ENCODE peak calls at places on chromosomes 13 and 19, in eight cellular contexts. N is A673, K is endodermal cell, W is psoas muscle, U is PC-3, S is RWPE2, D is cardiac muscle cell, B is tibial artery. R is an unnamed sample. For H3K27me3, the result is how much of the 10 kb centered on the place peaks cover.

GRCh38 chr19:33624586-33625153 is 2.9 kb downstream of the CHST8 start:
- DNase-seq in N (no peak), K (no peak), W (no peak), U (no peak), S (no peak), D (no peak), B (no peak), R (no peak)

GRCh38 chr13:90420683-90421082 is 926.8 kb upstream of the MIR17HG start:
- DNase-seq in N (no peak), K (no peak), W (no peak), U (peak), S (no peak), D (no peak), B (no peak), R (no peak)

GRCh38 chr19:35913589-35913988 is 5.5 kb upstream of the TYROBP start:
- DNase-seq in N (no peak), K (no peak), W (no peak), U (peak), S (no peak), D (no peak), B (no peak), R (no peak)

GRCh38 chr13:43132228-43132627 is 108.8 kb downstream of the DNAJC15 start:
- DNase-seq in N (peak), K (peak), W (no peak), U (peak), S (no peak), D (peak), B (no peak), R (no peak)

GRCh38 chr13:113207890-113208423 is 512 bp downstream of the PCID2 start:
- DNase-seq in N (peak), K (peak), W (no peak), U (peak), S (no peak), D (peak), B (no peak), R (peak)

GRCh38 chr13:31090096-31090495 is 71.6 kb downstream of the HSPH1 start:
- DNase-seq in N (no peak), K (no peak), W (no peak), U (no peak), S (no peak), D (no peak), B (no peak), R (no peak)

GRCh38 chr19:45999653-46000121 is 4.4 kb downstream of the CCDC61 start:
- DNase-seq in N (no peak), K (peak), W (peak), U (no peak), S (no peak), D (peak), B (no peak), R (no peak)

GRCh38 chr13:61029064-61029463 is 386.6 kb downstream of the PCDH20 start:
- DNase-seq in N (peak), K (peak), W (no peak), U (peak), S (no peak), D (no peak), B (no peak), R (no peak)

GRCh38 chr13:24473646-24474045 is 38.9 kb downstream of the PARP4 start:
- DNase-seq in N (no peak), K (no peak), W (no peak), U (no peak), S (no peak), D (no peak), B (no peak), R (no peak)

GRCh38 chr13:73870036-73870741 is 264.0 kb downstream of the KLF12 start:
- DNase-seq in N (no peak), K (no peak), W (no peak), U (no peak), S (no peak), D (peak), B (no peak), R (no peak)

GRCh38 chr13:81304121-81304659 is 963.3 kb upstream of the SPRY2 start:
- DNase-seq in N (no peak), K (no peak), W (no peak), U (peak), S (no peak), D (no peak), B (no peak), R (no peak)

GRCh38 chr19:17706750-17707181 is 12.5 kb upstream of the MAP1S start:
- DNase-seq in N (peak), K (peak), W (no peak), U (no peak), S (no peak), D (peak), B (no peak), R (no peak)

GRCh38 chr13:57665471-57665870 is 33.9 kb downstream of the PCDH17 start:
- DNase-seq in N (no peak), K (no peak), W (no peak), U (no peak), S (no peak), D (peak), B (no peak), R (no peak)

GRCh38 chr13:52010890-52011689 is at the start of gene ATP7B:
- DNase-seq in N (peak), K (peak), W (peak), U (no peak), S (no peak), D (peak), B (peak), R (peak)

GRCh38 chr19:50043967-50044366 is 18.2 kb downstream of the ZNF473 start:
- DNase-seq in N (no peak), K (no peak), W (no peak), U (no peak), S (no peak), D (no peak), B (no peak), R (no peak)
- H3K4me3 ChIP-seq in N (no peak), K (no peak), W (no peak), U (peak), S (no peak), D (no peak), B (no peak), R (no peak)

GRCh38 chr19:8144273-8144672 is 5.1 kb downstream of the FBN3 start:
- DNase-seq in N (no peak), K (no peak), W (no peak), U (no peak), S (no peak), D (no peak), B (no peak), R (no peak)
- H3K27me3 ChIP-seq in N (under half), K (under half), W (under half), U (under half), S (under half), D (under half), B (under half), R (under half)

GRCh38 chr13:106156468-106156867 is 379.0 kb downstream of the EFNB2 start:
- DNase-seq in N (no peak), K (no peak), W (no peak), U (peak), S (peak), D (peak), B (no peak), R (no peak)

GRCh38 chr13:106163426-106163825 is 372.0 kb downstream of the EFNB2 start:
- DNase-seq in N (no peak), K (no peak), W (no peak), U (peak), S (no peak), D (no peak), B (no peak), R (no peak)

GRCh38 chr13:106155411-106155810 is 380.1 kb downstream of the EFNB2 start:
- DNase-seq in N (no peak), K (no peak), W (no peak), U (peak), S (no peak), D (no peak), B (no peak), R (no peak)

GRCh38 chr13:106161186-106161585 is 374.3 kb downstream of the EFNB2 start:
- DNase-seq in N (no peak), K (no peak), W (no peak), U (no peak), S (no peak), D (peak), B (no peak), R (no peak)

DNA sequence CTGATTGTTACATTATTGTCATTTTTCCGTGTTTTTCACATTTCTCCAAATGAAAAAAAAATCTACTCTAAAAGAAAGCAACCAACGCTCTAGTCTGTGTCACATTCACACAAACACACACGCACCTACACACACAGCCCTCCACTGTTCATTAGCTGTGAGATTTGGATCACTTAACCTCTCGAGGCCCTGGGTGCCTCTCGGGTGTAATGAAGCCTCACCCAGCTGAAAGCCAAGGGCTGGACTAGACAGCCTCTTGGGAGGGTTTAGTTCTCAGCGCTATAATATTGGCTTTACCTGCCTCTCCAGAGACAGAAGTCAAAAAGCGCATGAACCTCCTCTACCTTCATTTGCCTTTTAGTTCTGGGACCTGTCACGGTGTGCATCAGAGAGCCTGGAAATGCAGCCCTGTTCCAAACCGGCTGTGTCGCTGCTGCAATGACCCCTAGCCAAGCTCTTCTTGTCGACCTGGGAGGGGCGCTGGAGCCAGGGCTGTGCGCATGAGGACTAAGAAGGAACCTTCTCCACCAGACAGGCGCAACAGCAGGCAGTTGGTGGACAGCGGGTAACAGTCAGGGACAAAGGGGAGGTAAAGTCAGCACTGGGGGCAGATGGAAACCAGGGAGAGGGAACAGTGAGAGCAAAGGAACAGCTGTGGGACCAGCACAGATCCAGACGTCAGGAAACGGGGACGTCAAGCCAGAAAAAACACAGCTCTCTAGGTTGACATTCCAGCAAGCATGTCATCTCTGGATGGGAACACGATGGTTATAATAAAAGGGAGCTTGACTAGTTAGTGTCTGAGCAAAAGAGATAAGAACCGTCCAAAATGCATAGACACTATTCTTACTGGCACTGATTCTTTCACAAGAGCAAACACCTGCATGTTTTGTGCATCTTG is 375.9 kb downstream of the EFNB2 start:
- DNase-seq in N (no peak), K (no peak), W (no peak), U (no peak), S (no peak), D (no peak), B (no peak), R (no peak)
- H3K27ac ChIP-seq in N (no peak), K (no peak), W (no peak), U (no peak), S (no peak), D (no peak), B (no peak), R (no peak)

GRCh38 chr19:44758596-44758995 is 10.1 kb downstream of the BCL3 start:
- DNase-seq in N (no peak), K (peak), W (no peak), U (no peak), S (no peak), D (peak), B (no peak), R (peak)
- H3K4me3 ChIP-seq in N (peak), K (peak), W (peak), U (no peak), S (no peak), D (peak), B (peak), R (no peak)

DNA sequence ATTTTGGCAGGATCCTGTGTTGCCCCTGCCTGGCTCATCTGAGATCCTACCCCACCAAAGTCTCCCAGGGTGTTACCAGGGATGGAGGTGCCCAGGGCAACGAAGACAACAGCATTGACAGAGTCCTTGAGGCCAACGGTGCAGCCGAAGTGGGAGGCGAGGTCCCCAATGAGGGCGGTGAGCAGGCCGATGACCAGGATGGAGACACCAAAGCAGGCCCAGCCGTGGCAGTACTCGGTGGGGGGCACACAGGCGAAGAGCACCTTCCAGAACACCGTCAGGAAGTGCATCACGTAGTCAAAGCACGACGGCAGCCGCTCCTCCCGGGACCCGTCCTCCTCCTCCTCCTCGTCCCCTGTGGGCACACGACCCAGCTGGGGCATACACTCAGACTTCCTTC is 12.8 kb upstream of the MEIS3 start:
- DNase-seq in N (no peak), K (no peak), W (no peak), U (no peak), S (no peak), D (no peak), B (no peak), R (no peak)
- H3K27me3 ChIP-seq in N (under half), K (under half), W (half or more), U (under half), S (under half), D (under half), B (under half), R (under half)

GRCh38 chr19:38667552-38668205 is 20.2 kb downstream of the ACTN4 start:
- DNase-seq in N (peak), K (no peak), W (peak), U (peak), S (no peak), D (no peak), B (no peak), R (no peak)
- H3K27ac ChIP-seq in N (peak), K (peak), W (peak), U (peak), S (peak), D (peak), B (peak), R (peak)

GRCh38 chr13:66397133-66397532 is 833.0 kb downstream of the PCDH9 start:
- DNase-seq in N (no peak), K (no peak), W (no peak), U (no peak), S (no peak), D (no peak), B (no peak), R (no peak)
- H3K4me3 ChIP-seq in N (no peak), K (no peak), W (no peak), U (no peak), S (no peak), D (no peak), B (no peak), R (no peak)

DNA sequence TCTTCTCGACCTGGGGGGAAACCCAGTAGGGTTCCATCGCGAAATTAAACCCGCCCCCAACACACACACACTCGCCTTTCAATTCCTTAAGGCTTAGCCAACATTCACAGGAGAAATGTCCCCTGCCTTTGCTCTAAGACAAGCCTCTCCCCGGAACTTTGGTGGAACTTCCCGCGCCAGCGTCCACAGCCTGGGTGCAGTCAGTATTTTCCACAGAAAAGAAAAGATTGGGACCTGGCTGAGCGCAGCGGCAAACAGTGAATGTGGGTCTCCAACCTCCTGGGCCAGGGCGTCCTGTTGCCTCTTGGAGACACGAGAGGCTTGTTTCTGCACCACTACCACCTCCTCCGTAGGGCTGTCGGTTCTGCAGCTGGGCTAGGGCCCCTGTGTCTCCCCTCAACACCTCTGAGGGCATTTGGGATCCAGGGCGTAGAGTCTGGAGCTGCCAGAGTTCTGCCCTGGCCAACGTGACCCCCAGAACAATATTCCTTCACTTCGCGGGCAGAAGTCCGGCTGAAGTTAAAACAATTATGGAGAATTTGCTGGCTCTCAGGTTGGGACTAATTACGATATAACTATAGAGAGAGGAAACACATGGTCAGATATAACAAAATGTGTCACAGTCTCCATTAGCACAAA is 3.3 kb downstream of the PDX1 start:
- DNase-seq in N (no peak), K (peak), W (no peak), U (no peak), S (no peak), D (no peak), B (no peak), R (no peak)
- H3K27me3 ChIP-seq in N (half or more), K (half or more), W (half or more), U (under half), S (half or more), D (half or more), B (under half), R (under half)

GRCh38 chr19:5435642-5436017 is 19.6 kb upstream of the ZNRF4 start:
- DNase-seq in N (no peak), K (no peak), W (no peak), U (no peak), S (no peak), D (no peak), B (no peak), R (no peak)
- H3K27ac ChIP-seq in N (no peak), K (no peak), W (no peak), U (no peak), S (no peak), D (no peak), B (no peak), R (no peak)

DNA sequence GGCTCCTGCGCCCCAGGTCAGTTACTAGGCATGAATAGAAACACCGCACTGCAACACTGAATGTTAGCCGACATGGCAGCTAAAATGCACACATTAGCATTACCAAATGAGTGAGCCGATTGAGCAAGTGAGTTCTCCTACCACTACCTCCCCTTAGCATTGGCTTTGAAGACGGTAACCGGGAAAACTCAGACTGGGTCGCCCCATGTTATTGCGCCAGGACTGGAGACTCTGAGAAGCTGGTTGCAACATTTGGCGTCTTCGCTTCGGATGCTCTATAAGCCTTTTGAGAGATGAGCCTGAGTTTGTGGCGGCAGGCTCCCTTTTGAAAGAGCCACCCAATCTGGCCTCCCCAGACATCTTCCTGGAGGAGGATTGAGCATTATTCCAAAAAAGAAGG is 68.5 kb upstream of the POMP start:
- DNase-seq in N (no peak), K (no peak), W (no peak), U (no peak), S (no peak), D (no peak), B (no peak), R (no peak)
- H3K4me3 ChIP-seq in N (no peak), K (no peak), W (no peak), U (no peak), S (no peak), D (no peak), B (no peak), R (no peak)

R was measured in right cardiac atrium.